ENCODE peak calls at places on chromosomes 11 and 22, in five cellular contexts. One of them, this sample, is unnamed.

GRCh38 chr11:75853971-75854370 is 39.0 kb downstream of the UVRAG start:
- DNase-seq in NCI-H1436 treated with DMSO at 0.1 percent for 48 hours: no peak
- DNase-seq in aorta: no peak
- DNase-seq in EH: no peak
- DNase-seq in skeletal muscle cell: no peak
- DNase-seq in this sample: no peak

GRCh38 chr11:2531277-2531986 is 86.6 kb downstream of the KCNQ1 start:
- DNase-seq in skeletal muscle cell: no peak
- DNase-seq in NCI-H1436 treated with DMSO at 0.1 percent for 48 hours: no peak
- DNase-seq in EH: peak
- DNase-seq in aorta: peak
- DNase-seq in this sample: peak

GRCh38 chr22:30872282-30873041 is 96.1 kb downstream of the MORC2 start:
- DNase-seq in skeletal muscle cell: no peak
- DNase-seq in aorta: peak
- DNase-seq in EH: no peak
- DNase-seq in NCI-H1436 treated with DMSO at 0.1 percent for 48 hours: no peak
- DNase-seq in this sample: peak

GRCh38 chr11:27296406-27296994 is 66.5 kb downstream of the CCDC34 start:
- DNase-seq in NCI-H1436 treated with DMSO at 0.1 percent for 48 hours: peak
- DNase-seq in aorta: no peak
- DNase-seq in EH: peak
- DNase-seq in skeletal muscle cell: no peak
- DNase-seq in this sample: peak

GRCh38 chr11:119701591-119702260 is 27.3 kb downstream of the NECTIN1 start:
- DNase-seq in aorta: no peak
- DNase-seq in EH: peak
- DNase-seq in NCI-H1436 treated with DMSO at 0.1 percent for 48 hours: no peak
- DNase-seq in skeletal muscle cell: no peak
- DNase-seq in this sample: peak

GRCh38 chr22:27231266-27231665 is 570.3 kb downstream of the MN1 start:
- DNase-seq in NCI-H1436 treated with DMSO at 0.1 percent for 48 hours: no peak
- DNase-seq in EH: no peak
- DNase-seq in skeletal muscle cell: no peak
- DNase-seq in aorta: no peak
- DNase-seq in this sample: no peak

GRCh38 chr22:25564979-25565677 is 653 bp downstream of the GRK3 start:
- DNase-seq in EH: no peak
- DNase-seq in aorta: peak
- DNase-seq in skeletal muscle cell: no peak
- DNase-seq in NCI-H1436 treated with DMSO at 0.1 percent for 48 hours: no peak
- DNase-seq in this sample: peak

GRCh38 chr11:120329556-120329955 is 4.5 kb downstream of the TLCD5 start:
- DNase-seq in aorta: no peak
- DNase-seq in EH: peak
- DNase-seq in NCI-H1436 treated with DMSO at 0.1 percent for 48 hours: no peak
- DNase-seq in skeletal muscle cell: no peak
- DNase-seq in this sample: no peak

GRCh38 chr22:36546092-36546804 is 17.3 kb upstream of the EIF3D start:
- DNase-seq in skeletal muscle cell: no peak
- DNase-seq in aorta: peak
- DNase-seq in EH: peak
- DNase-seq in NCI-H1436 treated with DMSO at 0.1 percent for 48 hours: no peak
- DNase-seq in this sample: peak

GRCh38 chr11:9760180-9760550 is 96.3 kb downstream of the SWAP70 start:
- DNase-seq in NCI-H1436 treated with DMSO at 0.1 percent for 48 hours: no peak
- DNase-seq in EH: peak
- DNase-seq in skeletal muscle cell: peak
- DNase-seq in aorta: peak
- DNase-seq in this sample: peak

GRCh38 chr11:12642040-12642439 is 32.2 kb upstream of the TEAD1 start:
- DNase-seq in EH: peak
- DNase-seq in NCI-H1436 treated with DMSO at 0.1 percent for 48 hours: no peak
- DNase-seq in skeletal muscle cell: peak
- DNase-seq in aorta: no peak
- DNase-seq in this sample: no peak

GRCh38 chr11:3222003-3222855 is 3.6 kb upstream of the MRGPRG start:
- DNase-seq in skeletal muscle cell: no peak
- DNase-seq in EH: no peak
- DNase-seq in aorta: peak
- DNase-seq in NCI-H1436 treated with DMSO at 0.1 percent for 48 hours: no peak
- DNase-seq in this sample: no peak

GRCh38 chr11:73265853-73266643 is 6.1 kb upstream of the P2RY6 start:
- DNase-seq in NCI-H1436 treated with DMSO at 0.1 percent for 48 hours: no peak
- DNase-seq in skeletal muscle cell: no peak
- DNase-seq in aorta: no peak
- DNase-seq in EH: no peak
- DNase-seq in this sample: no peak

GRCh38 chr11:67309661-67310061 is 6.3 kb downstream of the SSH3 start:
- DNase-seq in skeletal muscle cell: no peak
- DNase-seq in NCI-H1436 treated with DMSO at 0.1 percent for 48 hours: no peak
- DNase-seq in aorta: no peak
- DNase-seq in EH: no peak
- DNase-seq in this sample: no peak

GRCh38 chr22:45090364-45090960 is 73.3 kb upstream of the NUP50 start:
- DNase-seq in EH: peak
- DNase-seq in skeletal muscle cell: no peak
- DNase-seq in aorta: no peak
- DNase-seq in NCI-H1436 treated with DMSO at 0.1 percent for 48 hours: no peak
- DNase-seq in this sample: peak

GRCh38 chr11:117328414-117329010 is 858 bp downstream of the CEP164 start:
- DNase-seq in skeletal muscle cell: no peak
- DNase-seq in NCI-H1436 treated with DMSO at 0.1 percent for 48 hours: no peak
- DNase-seq in EH: peak
- DNase-seq in aorta: no peak
- DNase-seq in this sample: peak

GRCh38 chr11:64745219-64745522 is 1.2 kb upstream of the RASGRP2 start:
- DNase-seq in NCI-H1436 treated with DMSO at 0.1 percent for 48 hours: no peak
- DNase-seq in EH: no peak
- DNase-seq in skeletal muscle cell: no peak
- DNase-seq in aorta: peak
- DNase-seq in this sample: peak

GRCh38 chr11:43644626-43645299 is 35.8 kb upstream of the HSD17B12 start:
- DNase-seq in EH: peak
- DNase-seq in NCI-H1436 treated with DMSO at 0.1 percent for 48 hours: no peak
- DNase-seq in aorta: no peak
- DNase-seq in skeletal muscle cell: no peak
- DNase-seq in this sample: no peak

GRCh38 chr22:42993651-42994275 is 21.2 kb downstream of the PACSIN2 start:
- DNase-seq in EH: peak
- DNase-seq in NCI-H1436 treated with DMSO at 0.1 percent for 48 hours: no peak
- DNase-seq in aorta: no peak
- DNase-seq in skeletal muscle cell: no peak
- DNase-seq in this sample: no peak

GRCh38 chr22:43310311-43310710 is 32.9 kb downstream of the SCUBE1 start:
- DNase-seq in NCI-H1436 treated with DMSO at 0.1 percent for 48 hours: no peak
- DNase-seq in EH: peak
- DNase-seq in skeletal muscle cell: no peak
- DNase-seq in aorta: peak
- DNase-seq in this sample: peak

This sample was measured in NCI-H69.